ENCODE peak calls at places on chromosomes 5 and 9, in nine cellular contexts. One of them, this sample, is unnamed.
A peak's percentile ranks its signal among the peaks of the same experiment; 100 is the strongest.

GRCh38 chr9:751137-752051 is 90.1 kb upstream of the DMRT1 start:
- DNase-seq in stimulated activated CD8-positive, alpha-beta memory T cell treated with anti-CD3 and anti-CD28 coated beads, Interleukin-2, amount 100 ng/mL, for 1 hour: no peak
- DNase-seq in activated T-helper 1 cell treated with anti-CD3 and anti-CD28 coated beads, Interleukin-2, amount 50 U/mL, for 16 hours: no peak
- DNase-seq in T-helper 1 cell: no peak
- DNase-seq in A549: no peak
- DNase-seq in GM19239: no peak
- DNase-seq in activated naive CD4-positive, alpha-beta T cell treated with anti-CD3 and anti-CD28 coated beads for 36 hours: no peak
- DNase-seq in HFFc6: peak; percentile 71
- DNase-seq in NCI-H774: no peak
- DNase-seq in this sample: no peak

GRCh38 chr5:179311091-179311470 is 34.2 kb downstream of the ADAMTS2 start:
- DNase-seq in stimulated activated CD8-positive, alpha-beta memory T cell treated with anti-CD3 and anti-CD28 coated beads, Interleukin-2, amount 100 ng/mL, for 1 hour: no peak
- DNase-seq in activated T-helper 1 cell treated with anti-CD3 and anti-CD28 coated beads, Interleukin-2, amount 50 U/mL, for 16 hours: no peak
- DNase-seq in T-helper 1 cell: no peak
- DNase-seq in A549: no peak
- DNase-seq in GM19239: no peak
- DNase-seq in activated naive CD4-positive, alpha-beta T cell treated with anti-CD3 and anti-CD28 coated beads for 36 hours: no peak
- DNase-seq in HFFc6: no peak
- DNase-seq in NCI-H774: no peak
- DNase-seq in this sample: no peak

GRCh38 chr5:65672787-65673186 is 48.0 kb downstream of the SHLD3 start:
- DNase-seq in stimulated activated CD8-positive, alpha-beta memory T cell treated with anti-CD3 and anti-CD28 coated beads, Interleukin-2, amount 100 ng/mL, for 1 hour: no peak
- DNase-seq in activated T-helper 1 cell treated with anti-CD3 and anti-CD28 coated beads, Interleukin-2, amount 50 U/mL, for 16 hours: no peak
- DNase-seq in T-helper 1 cell: no peak
- DNase-seq in A549: no peak
- DNase-seq in GM19239: no peak
- DNase-seq in activated naive CD4-positive, alpha-beta T cell treated with anti-CD3 and anti-CD28 coated beads for 36 hours: no peak
- DNase-seq in HFFc6: peak; percentile 67
- DNase-seq in NCI-H774: no peak
- DNase-seq in this sample: no peak

GRCh38 chr5:88263349-88263748 is 5.3 kb downstream of the TMEM161B start:
- DNase-seq in stimulated activated CD8-positive, alpha-beta memory T cell treated with anti-CD3 and anti-CD28 coated beads, Interleukin-2, amount 100 ng/mL, for 1 hour: no peak
- DNase-seq in activated T-helper 1 cell treated with anti-CD3 and anti-CD28 coated beads, Interleukin-2, amount 50 U/mL, for 16 hours: no peak
- DNase-seq in T-helper 1 cell: no peak
- DNase-seq in A549: no peak
- DNase-seq in GM19239: no peak
- DNase-seq in activated naive CD4-positive, alpha-beta T cell treated with anti-CD3 and anti-CD28 coated beads for 36 hours: no peak
- DNase-seq in HFFc6: no peak
- DNase-seq in NCI-H774: no peak
- DNase-seq in this sample: no peak

GRCh38 chr9:41229408-41230401 is 40.6 kb upstream of the ZNG1F start:
- DNase-seq in stimulated activated CD8-positive, alpha-beta memory T cell treated with anti-CD3 and anti-CD28 coated beads, Interleukin-2, amount 100 ng/mL, for 1 hour: no peak
- DNase-seq in activated T-helper 1 cell treated with anti-CD3 and anti-CD28 coated beads, Interleukin-2, amount 50 U/mL, for 16 hours: no peak
- DNase-seq in T-helper 1 cell: no peak
- DNase-seq in A549: no peak
- DNase-seq in GM19239: no peak
- DNase-seq in activated naive CD4-positive, alpha-beta T cell treated with anti-CD3 and anti-CD28 coated beads for 36 hours: no peak
- DNase-seq in HFFc6: no peak
- DNase-seq in NCI-H774: no peak
- DNase-seq in this sample: no peak

GRCh38 chr9:20382460-20383071 is 239.7 kb downstream of the MLLT3 start:
- DNase-seq in stimulated activated CD8-positive, alpha-beta memory T cell treated with anti-CD3 and anti-CD28 coated beads, Interleukin-2, amount 100 ng/mL, for 1 hour: no peak
- DNase-seq in activated T-helper 1 cell treated with anti-CD3 and anti-CD28 coated beads, Interleukin-2, amount 50 U/mL, for 16 hours: no peak
- DNase-seq in T-helper 1 cell: no peak
- DNase-seq in A549: no peak
- DNase-seq in GM19239: no peak
- DNase-seq in activated naive CD4-positive, alpha-beta T cell treated with anti-CD3 and anti-CD28 coated beads for 36 hours: no peak
- DNase-seq in HFFc6: peak; percentile 40
- DNase-seq in NCI-H774: no peak
- DNase-seq in this sample: no peak

GRCh38 chr5:40796487-40796889 is 1.7 kb downstream of the PRKAA1 start:
- DNase-seq in stimulated activated CD8-positive, alpha-beta memory T cell treated with anti-CD3 and anti-CD28 coated beads, Interleukin-2, amount 100 ng/mL, for 1 hour: no peak
- DNase-seq in activated T-helper 1 cell treated with anti-CD3 and anti-CD28 coated beads, Interleukin-2, amount 50 U/mL, for 16 hours: no peak
- DNase-seq in T-helper 1 cell: no peak
- DNase-seq in A549: no peak
- DNase-seq in GM19239: no peak
- DNase-seq in activated naive CD4-positive, alpha-beta T cell treated with anti-CD3 and anti-CD28 coated beads for 36 hours: no peak
- DNase-seq in HFFc6: peak; percentile 12
- DNase-seq in NCI-H774: no peak
- DNase-seq in this sample: no peak

GRCh38 chr5:107671742-107672211 is 1.0 kb upstream of the EFNA5 start:
- DNase-seq in stimulated activated CD8-positive, alpha-beta memory T cell treated with anti-CD3 and anti-CD28 coated beads, Interleukin-2, amount 100 ng/mL, for 1 hour: no peak
- DNase-seq in activated T-helper 1 cell treated with anti-CD3 and anti-CD28 coated beads, Interleukin-2, amount 50 U/mL, for 16 hours: no peak
- DNase-seq in T-helper 1 cell: no peak
- DNase-seq in A549: peak; percentile 78
- DNase-seq in GM19239: peak; percentile 10
- DNase-seq in activated naive CD4-positive, alpha-beta T cell treated with anti-CD3 and anti-CD28 coated beads for 36 hours: no peak
- DNase-seq in HFFc6: no peak
- DNase-seq in NCI-H774: peak; percentile 70
- DNase-seq in this sample: no peak

GRCh38 chr5:154697335-154697734 is 57.8 kb upstream of the LARP1 start:
- DNase-seq in stimulated activated CD8-positive, alpha-beta memory T cell treated with anti-CD3 and anti-CD28 coated beads, Interleukin-2, amount 100 ng/mL, for 1 hour: no peak
- DNase-seq in activated T-helper 1 cell treated with anti-CD3 and anti-CD28 coated beads, Interleukin-2, amount 50 U/mL, for 16 hours: no peak
- DNase-seq in T-helper 1 cell: no peak
- DNase-seq in A549: no peak
- DNase-seq in GM19239: no peak
- DNase-seq in activated naive CD4-positive, alpha-beta T cell treated with anti-CD3 and anti-CD28 coated beads for 36 hours: no peak
- DNase-seq in HFFc6: no peak
- DNase-seq in NCI-H774: no peak
- DNase-seq in this sample: no peak

GRCh38 chr5:178590141-178590923 is at the start of gene COL23A1:
- DNase-seq in stimulated activated CD8-positive, alpha-beta memory T cell treated with anti-CD3 and anti-CD28 coated beads, Interleukin-2, amount 100 ng/mL, for 1 hour: no peak
- DNase-seq in activated T-helper 1 cell treated with anti-CD3 and anti-CD28 coated beads, Interleukin-2, amount 50 U/mL, for 16 hours: no peak
- DNase-seq in T-helper 1 cell: no peak
- DNase-seq in A549: no peak
- DNase-seq in GM19239: no peak
- DNase-seq in activated naive CD4-positive, alpha-beta T cell treated with anti-CD3 and anti-CD28 coated beads for 36 hours: peak; percentile 63
- DNase-seq in HFFc6: no peak
- DNase-seq in NCI-H774: no peak
- DNase-seq in this sample: peak; percentile 7

GRCh38 chr5:40653221-40654022 is 26.3 kb upstream of the PTGER4 start:
- DNase-seq in stimulated activated CD8-positive, alpha-beta memory T cell treated with anti-CD3 and anti-CD28 coated beads, Interleukin-2, amount 100 ng/mL, for 1 hour: no peak
- DNase-seq in activated T-helper 1 cell treated with anti-CD3 and anti-CD28 coated beads, Interleukin-2, amount 50 U/mL, for 16 hours: no peak
- DNase-seq in T-helper 1 cell: no peak
- DNase-seq in A549: no peak
- DNase-seq in GM19239: no peak
- DNase-seq in activated naive CD4-positive, alpha-beta T cell treated with anti-CD3 and anti-CD28 coated beads for 36 hours: peak; percentile 22
- DNase-seq in HFFc6: no peak
- DNase-seq in NCI-H774: no peak
- DNase-seq in this sample: no peak

GRCh38 chr9:129338701-129339445 is 160.8 kb upstream of the IER5L start:
- DNase-seq in stimulated activated CD8-positive, alpha-beta memory T cell treated with anti-CD3 and anti-CD28 coated beads, Interleukin-2, amount 100 ng/mL, for 1 hour: no peak
- DNase-seq in activated T-helper 1 cell treated with anti-CD3 and anti-CD28 coated beads, Interleukin-2, amount 50 U/mL, for 16 hours: no peak
- DNase-seq in T-helper 1 cell: no peak
- DNase-seq in A549: no peak
- DNase-seq in GM19239: no peak
- DNase-seq in activated naive CD4-positive, alpha-beta T cell treated with anti-CD3 and anti-CD28 coated beads for 36 hours: no peak
- DNase-seq in HFFc6: no peak
- DNase-seq in NCI-H774: no peak
- DNase-seq in this sample: no peak

GRCh38 chr5:17255471-17256016 is 38.1 kb downstream of the BASP1 start:
- DNase-seq in stimulated activated CD8-positive, alpha-beta memory T cell treated with anti-CD3 and anti-CD28 coated beads, Interleukin-2, amount 100 ng/mL, for 1 hour: no peak
- DNase-seq in activated T-helper 1 cell treated with anti-CD3 and anti-CD28 coated beads, Interleukin-2, amount 50 U/mL, for 16 hours: no peak
- DNase-seq in T-helper 1 cell: no peak
- DNase-seq in A549: no peak
- DNase-seq in GM19239: no peak
- DNase-seq in activated naive CD4-positive, alpha-beta T cell treated with anti-CD3 and anti-CD28 coated beads for 36 hours: no peak
- DNase-seq in HFFc6: no peak
- DNase-seq in NCI-H774: no peak
- DNase-seq in this sample: no peak

GRCh38 chr5:71601222-71602026 is 14.3 kb downstream of the MCCC2 start:
- DNase-seq in stimulated activated CD8-positive, alpha-beta memory T cell treated with anti-CD3 and anti-CD28 coated beads, Interleukin-2, amount 100 ng/mL, for 1 hour: peak; percentile 46
- DNase-seq in activated T-helper 1 cell treated with anti-CD3 and anti-CD28 coated beads, Interleukin-2, amount 50 U/mL, for 16 hours: peak; percentile 38
- DNase-seq in T-helper 1 cell: peak; percentile 45
- DNase-seq in A549: peak; percentile 75
- DNase-seq in GM19239: peak; percentile 47
- DNase-seq in activated naive CD4-positive, alpha-beta T cell treated with anti-CD3 and anti-CD28 coated beads for 36 hours: peak; percentile 88
- DNase-seq in HFFc6: peak; percentile 97
- DNase-seq in NCI-H774: no peak
- DNase-seq in this sample: peak; percentile 5

GRCh38 chr5:53008751-53009150 is 19.6 kb downstream of the ITGA2 start:
- DNase-seq in stimulated activated CD8-positive, alpha-beta memory T cell treated with anti-CD3 and anti-CD28 coated beads, Interleukin-2, amount 100 ng/mL, for 1 hour: no peak
- DNase-seq in activated T-helper 1 cell treated with anti-CD3 and anti-CD28 coated beads, Interleukin-2, amount 50 U/mL, for 16 hours: no peak
- DNase-seq in T-helper 1 cell: no peak
- DNase-seq in A549: peak; percentile 25
- DNase-seq in GM19239: no peak
- DNase-seq in activated naive CD4-positive, alpha-beta T cell treated with anti-CD3 and anti-CD28 coated beads for 36 hours: peak; percentile 79
- DNase-seq in HFFc6: peak; percentile 69
- DNase-seq in NCI-H774: no peak
- DNase-seq in this sample: no peak

GRCh38 chr9:15977438-15977837 is 424.6 kb downstream of the CCDC171 start:
- DNase-seq in stimulated activated CD8-positive, alpha-beta memory T cell treated with anti-CD3 and anti-CD28 coated beads, Interleukin-2, amount 100 ng/mL, for 1 hour: no peak
- DNase-seq in activated T-helper 1 cell treated with anti-CD3 and anti-CD28 coated beads, Interleukin-2, amount 50 U/mL, for 16 hours: no peak
- DNase-seq in T-helper 1 cell: no peak
- DNase-seq in A549: no peak
- DNase-seq in GM19239: no peak
- DNase-seq in activated naive CD4-positive, alpha-beta T cell treated with anti-CD3 and anti-CD28 coated beads for 36 hours: no peak
- DNase-seq in HFFc6: no peak
- DNase-seq in NCI-H774: no peak
- DNase-seq in this sample: no peak

GRCh38 chr9:27572566-27572917 is 739 bp downstream of the C9orf72 start:
- DNase-seq in stimulated activated CD8-positive, alpha-beta memory T cell treated with anti-CD3 and anti-CD28 coated beads, Interleukin-2, amount 100 ng/mL, for 1 hour: peak; percentile 24
- DNase-seq in activated T-helper 1 cell treated with anti-CD3 and anti-CD28 coated beads, Interleukin-2, amount 50 U/mL, for 16 hours: peak; percentile 10
- DNase-seq in T-helper 1 cell: no peak
- DNase-seq in A549: no peak
- DNase-seq in GM19239: no peak
- DNase-seq in activated naive CD4-positive, alpha-beta T cell treated with anti-CD3 and anti-CD28 coated beads for 36 hours: peak; percentile 81
- DNase-seq in HFFc6: peak; percentile 43
- DNase-seq in NCI-H774: peak; percentile 32
- DNase-seq in this sample: peak; percentile 31

GRCh38 chr9:89447416-89447815 is 50.5 kb downstream of the SEMA4D start:
- DNase-seq in stimulated activated CD8-positive, alpha-beta memory T cell treated with anti-CD3 and anti-CD28 coated beads, Interleukin-2, amount 100 ng/mL, for 1 hour: no peak
- DNase-seq in activated T-helper 1 cell treated with anti-CD3 and anti-CD28 coated beads, Interleukin-2, amount 50 U/mL, for 16 hours: no peak
- DNase-seq in T-helper 1 cell: no peak
- DNase-seq in A549: no peak
- DNase-seq in GM19239: no peak
- DNase-seq in activated naive CD4-positive, alpha-beta T cell treated with anti-CD3 and anti-CD28 coated beads for 36 hours: no peak
- DNase-seq in HFFc6: no peak
- DNase-seq in NCI-H774: no peak
- DNase-seq in this sample: no peak

GRCh38 chr5:167833456-167833855 is 458.0 kb upstream of the WWC1 start:
- DNase-seq in stimulated activated CD8-positive, alpha-beta memory T cell treated with anti-CD3 and anti-CD28 coated beads, Interleukin-2, amount 100 ng/mL, for 1 hour: no peak
- DNase-seq in activated T-helper 1 cell treated with anti-CD3 and anti-CD28 coated beads, Interleukin-2, amount 50 U/mL, for 16 hours: no peak
- DNase-seq in T-helper 1 cell: no peak
- DNase-seq in A549: no peak
- DNase-seq in GM19239: no peak
- DNase-seq in activated naive CD4-positive, alpha-beta T cell treated with anti-CD3 and anti-CD28 coated beads for 36 hours: no peak
- DNase-seq in HFFc6: no peak
- DNase-seq in NCI-H774: no peak
- DNase-seq in this sample: no peak

GRCh38 chr5:146647656-146648199 is 131.7 kb upstream of the GPR151 start:
- DNase-seq in stimulated activated CD8-positive, alpha-beta memory T cell treated with anti-CD3 and anti-CD28 coated beads, Interleukin-2, amount 100 ng/mL, for 1 hour: no peak
- DNase-seq in activated T-helper 1 cell treated with anti-CD3 and anti-CD28 coated beads, Interleukin-2, amount 50 U/mL, for 16 hours: no peak
- DNase-seq in T-helper 1 cell: no peak
- DNase-seq in A549: no peak
- DNase-seq in GM19239: no peak
- DNase-seq in activated naive CD4-positive, alpha-beta T cell treated with anti-CD3 and anti-CD28 coated beads for 36 hours: no peak
- DNase-seq in HFFc6: no peak
- DNase-seq in NCI-H774: no peak
- DNase-seq in this sample: no peak

GRCh38 chr9:109440797-109441287 is 57.3 kb downstream of the PTPN3 start:
- DNase-seq in stimulated activated CD8-positive, alpha-beta memory T cell treated with anti-CD3 and anti-CD28 coated beads, Interleukin-2, amount 100 ng/mL, for 1 hour: peak; percentile 5
- DNase-seq in activated T-helper 1 cell treated with anti-CD3 and anti-CD28 coated beads, Interleukin-2, amount 50 U/mL, for 16 hours: no peak
- DNase-seq in T-helper 1 cell: no peak
- DNase-seq in A549: peak; percentile 90
- DNase-seq in GM19239: peak; percentile 72
- DNase-seq in activated naive CD4-positive, alpha-beta T cell treated with anti-CD3 and anti-CD28 coated beads for 36 hours: peak; percentile 79
- DNase-seq in HFFc6: peak; percentile 86
- DNase-seq in NCI-H774: peak; percentile 56
- DNase-seq in this sample: peak; percentile 2

GRCh38 chr9:89631381-89631780 is 26.6 kb downstream of the GADD45G start:
- DNase-seq in stimulated activated CD8-positive, alpha-beta memory T cell treated with anti-CD3 and anti-CD28 coated beads, Interleukin-2, amount 100 ng/mL, for 1 hour: no peak
- DNase-seq in activated T-helper 1 cell treated with anti-CD3 and anti-CD28 coated beads, Interleukin-2, amount 50 U/mL, for 16 hours: no peak
- DNase-seq in T-helper 1 cell: no peak
- DNase-seq in A549: no peak
- DNase-seq in GM19239: no peak
- DNase-seq in activated naive CD4-positive, alpha-beta T cell treated with anti-CD3 and anti-CD28 coated beads for 36 hours: no peak
- DNase-seq in HFFc6: no peak
- DNase-seq in NCI-H774: no peak
- DNase-seq in this sample: no peak

GRCh38 chr5:2748841-2749513 is 2.5 kb downstream of the IRX2 start:
- DNase-seq in stimulated activated CD8-positive, alpha-beta memory T cell treated with anti-CD3 and anti-CD28 coated beads, Interleukin-2, amount 100 ng/mL, for 1 hour: no peak
- DNase-seq in activated T-helper 1 cell treated with anti-CD3 and anti-CD28 coated beads, Interleukin-2, amount 50 U/mL, for 16 hours: no peak
- DNase-seq in T-helper 1 cell: no peak
- DNase-seq in A549: no peak
- DNase-seq in GM19239: no peak
- DNase-seq in activated naive CD4-positive, alpha-beta T cell treated with anti-CD3 and anti-CD28 coated beads for 36 hours: no peak
- DNase-seq in HFFc6: no peak
- DNase-seq in NCI-H774: no peak
- DNase-seq in this sample: no peak

This sample was measured in activated CD4-positive, CD25-positive, alpha-beta regulatory T cell.